ENCODE peak calls at places on chromosomes 13 and 19, in six cellular contexts. C, V, X, N, K and D are unnamed samples.

GRCh38 chr19:20999731-21000352 is 20.6 kb upstream of the ZNF430 start:
- DNase-seq in C (peak), N (peak), X (peak), K (peak), V (peak), D (peak)

GRCh38 chr13:103788061-103788652 is 721.9 kb upstream of the SLC10A2 start:
- DNase-seq in X (no peak), C (no peak), N (no peak), K (no peak), V (peak), D (no peak)

GRCh38 chr19:19405919-19406877 is 723 bp downstream of the GATAD2A start:
- DNase-seq in X (no peak), V (peak), C (peak), N (peak), K (peak), D (peak)

GRCh38 chr13:29260684-29261083 is 334.8 kb downstream of the SLC7A1 start:
- DNase-seq in V (peak), K (no peak), X (no peak), N (peak), C (no peak), D (no peak)

GRCh38 chr19:17680235-17680722 is 7.9 kb downstream of the UNC13A start:
- DNase-seq in K (peak), C (peak), V (peak), N (peak), X (no peak), D (no peak)

GRCh38 chr19:2034729-2035589 is 16.1 kb downstream of the MKNK2 start:
- DNase-seq in N (peak), V (peak), K (peak), C (peak), X (peak), D (no peak)

GRCh38 chr13:102721800-102722231 is 27.0 kb upstream of the METTL21C start:
- DNase-seq in C (no peak), K (no peak), X (no peak), V (no peak), N (no peak), D (no peak)

GRCh38 chr19:18344546-18344945 is 4.1 kb downstream of the PGPEP1 start:
- DNase-seq in N (no peak), K (no peak), C (no peak), X (no peak), V (no peak), D (no peak)

GRCh38 chr19:40616941-40617340 is 15.8 kb downstream of the LTBP4 start:
- DNase-seq in K (no peak), C (no peak), X (no peak), N (no peak), V (no peak), D (no peak)

GRCh38 chr19:5707576-5708575 is 12.1 kb downstream of the LONP1 start:
- DNase-seq in X (no peak), N (no peak), C (no peak), V (no peak), K (no peak), D (no peak)

GRCh38 chr19:28444371-28444770 is 768.6 kb downstream of the UQCRFS1 start:
- DNase-seq in X (no peak), K (no peak), V (no peak), C (no peak), N (no peak), D (no peak)

GRCh38 chr13:98443329-98443728 is 133.6 kb downstream of the STK24 start:
- DNase-seq in K (peak), C (peak), X (no peak), V (peak), N (no peak), D (no peak)

GRCh38 chr13:111664060-111664459 is 343.6 kb downstream of the TEX29 start:
- DNase-seq in V (no peak), X (no peak), N (no peak), C (no peak), K (no peak), D (no peak)

GRCh38 chr19:55248704-55249103 is 10.1 kb downstream of the PPP6R1 start:
- DNase-seq in C (no peak), K (no peak), V (no peak), N (no peak), X (no peak), D (no peak)

GRCh38 chr19:19548915-19549537 is 11.0 kb downstream of the CILP2 start:
- DNase-seq in V (no peak), X (no peak), C (peak), N (no peak), K (peak), D (no peak)

GRCh38 chr13:110571897-110572777 is 10.6 kb upstream of the RAB20 start:
- DNase-seq in C (no peak), K (no peak), N (no peak), X (no peak), V (no peak), D (no peak)

GRCh38 chr19:50325310-50326100 is 3.7 kb downstream of the KCNC3 start:
- DNase-seq in C (peak), N (peak), X (peak), V (peak), K (peak), D (peak)

GRCh38 chr13:111539252-111539651 is 218.8 kb downstream of the TEX29 start:
- DNase-seq in N (no peak), K (no peak), X (no peak), C (no peak), V (no peak), D (no peak)

GRCh38 chr19:19434483-19435045 is 29.1 kb downstream of the GATAD2A start:
- DNase-seq in K (no peak), N (no peak), X (no peak), V (no peak), C (peak), D (no peak)

GRCh38 chr13:90302113-90302512 is 1045.4 kb upstream of the MIR17HG start:
- DNase-seq in K (peak), V (no peak), X (no peak), N (no peak), C (peak), D (no peak)

GRCh38 chr19:31252476-31252875 is 96.8 kb downstream of the TSHZ3 start:
- DNase-seq in K (no peak), N (no peak), C (no peak), V (no peak), X (no peak), D (no peak)

GRCh38 chr19:45908956-45909355 is 5.6 kb downstream of the NANOS2 start:
- DNase-seq in N (no peak), V (no peak), K (no peak), C (peak), X (no peak), D (no peak)

DNA sequence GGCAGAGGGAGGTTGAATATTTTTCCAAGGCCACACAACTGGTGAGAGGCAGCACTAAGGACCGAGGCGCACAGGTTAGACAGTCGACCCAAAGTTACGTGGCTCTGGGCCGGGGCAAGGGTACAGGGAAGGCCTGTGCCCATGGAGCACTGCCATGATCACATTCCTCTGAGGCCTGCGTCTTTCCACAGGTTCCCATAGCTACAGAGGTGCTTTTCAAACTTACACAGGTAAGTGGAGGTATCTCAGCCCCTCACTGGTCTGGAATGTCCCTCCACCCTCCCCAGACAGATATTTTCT is 814 bp downstream of the ZNF211 start:
- DNase-seq in C (no peak), N (peak), K (no peak), X (no peak), V (peak), D (no peak)
- H3K23ac ChIP-seq in C (peak), N (no peak), K (no peak), X (no peak), V (no peak), D (no peak)

DNA sequence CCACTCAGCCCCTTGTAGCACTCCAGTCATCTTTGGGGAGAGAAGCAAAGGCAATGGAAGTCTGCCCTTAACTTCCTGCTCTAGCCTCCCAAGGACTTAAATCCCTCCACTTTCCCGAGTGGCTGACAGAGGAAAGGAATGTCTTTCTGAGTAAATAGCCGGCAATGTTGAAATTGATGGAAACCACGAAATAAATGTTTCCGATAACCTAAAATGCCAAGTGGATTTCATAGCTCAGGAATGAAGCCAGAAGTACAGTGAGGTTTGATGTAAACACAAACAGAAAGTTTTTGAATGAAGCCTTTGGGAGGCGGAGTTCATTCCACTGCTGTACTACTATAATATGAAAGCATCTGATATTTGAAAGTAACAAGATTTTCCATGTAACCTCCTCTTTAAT is 14.0 kb upstream of the TBC1D4 start:
- DNase-seq in N (peak), C (peak), X (no peak), V (no peak), K (peak), D (no peak)
- H3K4me3 ChIP-seq in N (no peak), C (no peak), X (no peak), V (no peak), K (no peak), D (no peak)

DNA sequence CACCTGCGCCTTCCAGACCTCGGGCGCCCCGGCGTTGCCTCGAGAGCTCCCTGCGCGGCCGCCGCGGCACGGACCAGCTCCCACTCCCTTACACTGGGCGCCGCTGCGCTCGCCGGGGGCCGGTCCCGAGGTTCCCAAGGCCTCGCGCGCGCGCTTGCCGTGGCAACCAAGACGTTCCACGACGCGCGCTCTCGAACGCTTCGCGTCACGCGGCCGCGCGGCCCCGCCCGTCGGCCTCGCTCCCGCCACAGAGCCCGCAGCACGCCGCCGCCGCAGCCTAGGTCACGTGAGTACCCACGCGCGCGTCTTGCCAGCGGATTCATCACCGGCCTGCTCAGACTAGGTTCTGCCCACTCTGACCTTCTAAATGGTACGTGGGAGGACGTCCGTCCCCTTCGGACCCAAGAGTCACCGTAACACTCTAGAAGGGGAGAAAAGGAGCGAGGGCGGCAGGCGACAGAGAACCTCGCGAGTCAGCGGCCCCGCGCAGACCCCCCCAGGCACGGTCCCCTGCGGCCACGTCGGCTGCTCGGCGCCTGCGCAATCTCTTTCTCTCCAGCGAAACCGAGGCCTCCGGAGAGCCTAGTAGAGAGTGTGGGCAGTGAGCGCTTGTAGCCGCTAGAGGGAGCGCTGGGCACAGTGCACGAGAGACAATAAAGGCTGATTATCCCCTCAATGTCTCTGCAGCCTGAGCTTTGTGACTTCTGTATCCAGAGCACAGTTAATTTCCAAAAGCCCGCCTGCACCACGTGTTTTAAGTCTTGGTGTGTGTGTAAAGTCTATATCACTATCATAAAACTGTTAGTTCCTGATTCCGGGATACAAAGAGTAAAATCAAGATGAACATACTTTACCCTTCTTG is at the start of gene SPART:
- DNase-seq in X (peak), N (peak), C (peak), K (peak), V (peak), D (peak)
- H2AK5ac ChIP-seq in X (peak), N (peak), C (peak), K (no peak), V (no peak), D (peak)

DNA sequence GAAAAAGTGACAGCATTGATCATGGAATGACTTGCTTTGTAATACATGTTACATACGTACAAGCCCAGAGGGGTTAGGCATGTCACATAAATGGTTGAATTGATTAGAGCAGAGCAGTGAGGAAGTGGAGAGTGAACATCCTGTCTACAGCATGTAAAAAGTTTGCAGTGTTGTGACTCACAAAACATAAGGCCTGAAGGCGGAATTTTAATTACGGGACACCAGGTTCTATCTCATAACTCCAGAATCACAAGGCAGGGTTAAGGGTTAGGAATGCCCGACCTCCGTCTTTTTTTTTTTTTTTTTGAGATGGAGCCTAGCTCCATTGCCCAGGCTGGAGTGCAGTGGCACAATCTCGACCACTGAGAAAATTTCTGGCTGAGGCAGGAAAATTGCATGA is 83.9 kb downstream of the MUC16 start:
- DNase-seq in V (no peak), K (no peak), N (peak), X (no peak), C (no peak), D (no peak)
- H3K23ac ChIP-seq in V (no peak), K (no peak), N (no peak), X (no peak), C (no peak), D (no peak)

DNA sequence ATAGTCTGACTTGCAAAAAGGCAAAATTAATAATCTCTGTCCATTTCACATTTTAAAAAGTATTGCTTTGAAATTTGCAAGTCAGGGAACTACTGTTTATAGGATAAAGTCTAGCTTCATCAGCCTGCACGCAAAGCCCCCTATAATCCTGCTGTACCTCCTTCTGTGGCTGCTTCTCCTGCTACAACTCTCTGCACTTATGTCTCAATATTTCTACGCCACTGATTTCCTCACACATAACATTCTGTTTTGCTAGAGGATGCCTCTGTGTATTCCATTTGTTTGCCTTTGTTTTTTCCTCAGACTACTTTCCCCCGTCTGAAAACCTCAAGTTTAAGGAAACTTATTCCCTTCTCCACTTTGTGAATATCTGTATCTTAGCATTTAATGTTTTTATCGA is 389.9 kb downstream of the RFC3 start:
- DNase-seq in X (no peak), N (no peak), V (no peak), K (peak), C (peak), D (no peak)
- H3K4me3 ChIP-seq in X (no peak), N (no peak), V (no peak), K (no peak), C (no peak), D (no peak)

DNA sequence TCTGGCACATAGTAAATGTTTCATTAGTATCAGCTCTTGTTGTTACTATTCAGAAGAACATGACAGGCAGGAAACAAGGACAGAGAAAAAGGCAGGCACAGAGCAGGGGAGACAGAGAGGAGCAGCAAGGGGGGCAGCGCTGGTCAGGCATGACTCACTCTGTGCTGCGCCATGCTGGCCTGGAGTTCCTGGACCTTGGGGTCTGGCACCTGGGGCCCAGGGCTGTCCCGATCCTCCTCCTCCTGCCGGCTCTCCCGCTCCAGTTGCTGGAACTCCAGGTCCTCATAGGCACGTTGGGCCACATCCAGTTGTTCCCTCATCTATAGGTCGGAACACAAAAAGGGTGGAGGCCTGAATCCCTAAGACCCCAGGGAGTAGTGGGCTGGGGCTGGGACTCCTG is 7.6 kb downstream of the PHLDB3 start:
- DNase-seq in N (no peak), C (no peak), K (no peak), V (no peak), X (no peak), D (no peak)
- H2AK5ac ChIP-seq in N (no peak), C (no peak), K (no peak), V (no peak), X (no peak), D (no peak)

GRCh38 chr13:113860579-113861432 is 3.1 kb downstream of the GAS6 start:
- DNase-seq in C (no peak), X (peak), V (peak), K (no peak), N (no peak), D (no peak)

GRCh38 chr13:113861433-113862030 is 2.3 kb downstream of the GAS6 start:
- DNase-seq in X (no peak), V (peak), N (no peak), K (no peak), C (no peak), D (no peak)

GRCh38 chr13:113860051-113860471 is 3.8 kb downstream of the GAS6 start:
- DNase-seq in C (no peak), K (no peak), V (peak), X (no peak), N (no peak), D (no peak)

GRCh38 chr13:113857531-113858195 is 6.2 kb downstream of the GAS6 start:
- DNase-seq in K (no peak), V (no peak), N (no peak), X (no peak), C (no peak), D (no peak)

DNA sequence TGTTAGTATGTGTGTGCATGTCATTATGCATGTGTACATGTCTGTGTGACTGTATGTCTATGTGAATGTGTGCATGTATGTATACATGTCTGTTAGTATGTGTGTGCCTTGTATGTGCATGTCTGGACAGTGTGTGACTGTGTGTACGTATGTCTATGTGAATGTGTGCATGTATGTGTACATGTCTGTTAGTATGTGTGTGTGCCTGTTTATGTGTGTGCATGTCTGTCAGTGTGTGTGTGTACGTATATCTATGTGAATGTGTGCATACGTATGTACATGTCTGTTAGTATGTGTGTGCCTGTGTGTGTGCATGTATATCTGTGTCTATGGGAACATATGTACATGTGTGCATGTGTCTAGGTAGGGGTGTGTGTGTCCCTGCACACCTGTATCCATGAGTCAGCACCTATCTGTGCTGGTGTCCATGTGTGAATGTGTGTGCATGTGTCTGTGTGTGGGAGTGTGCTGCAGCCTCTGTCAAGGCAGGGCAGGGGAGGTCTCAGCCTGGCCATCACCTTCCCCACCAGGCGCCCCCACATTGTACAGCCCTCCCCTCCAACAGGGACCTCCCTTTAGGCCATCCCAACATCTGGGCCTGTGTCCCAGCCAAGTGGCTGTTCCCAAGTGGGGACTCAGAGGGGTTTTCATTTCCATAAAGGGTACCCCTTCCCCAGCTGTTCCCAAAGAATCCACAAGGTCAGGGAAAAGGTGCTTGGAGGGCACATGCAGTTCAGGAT is 4.4 kb downstream of the GAS6 start:
- DNase-seq in V (no peak), N (no peak), C (no peak), K (no peak), X (no peak), D (no peak)
- H3K23ac ChIP-seq in V (no peak), N (no peak), C (peak), K (no peak), X (no peak), D (no peak)

GRCh38 chr19:383922-384800 is 24.8 kb downstream of the C2CD4C start:
- DNase-seq in V (peak), C (no peak), N (no peak), X (peak), K (peak), D (no peak)

GRCh38 chr19:384801-385169 is 24.2 kb downstream of the C2CD4C start:
- DNase-seq in K (no peak), V (no peak), C (no peak), N (no peak), X (no peak), D (no peak)

GRCh38 chr19:379796-380195 is 29.2 kb downstream of the C2CD4C start:
- DNase-seq in X (no peak), K (no peak), N (no peak), V (no peak), C (no peak), D (no peak)

GRCh38 chr19:378706-379105 is 30.2 kb downstream of the C2CD4C start:
- DNase-seq in X (no peak), C (no peak), V (no peak), K (no peak), N (no peak), D (no peak)

DNA sequence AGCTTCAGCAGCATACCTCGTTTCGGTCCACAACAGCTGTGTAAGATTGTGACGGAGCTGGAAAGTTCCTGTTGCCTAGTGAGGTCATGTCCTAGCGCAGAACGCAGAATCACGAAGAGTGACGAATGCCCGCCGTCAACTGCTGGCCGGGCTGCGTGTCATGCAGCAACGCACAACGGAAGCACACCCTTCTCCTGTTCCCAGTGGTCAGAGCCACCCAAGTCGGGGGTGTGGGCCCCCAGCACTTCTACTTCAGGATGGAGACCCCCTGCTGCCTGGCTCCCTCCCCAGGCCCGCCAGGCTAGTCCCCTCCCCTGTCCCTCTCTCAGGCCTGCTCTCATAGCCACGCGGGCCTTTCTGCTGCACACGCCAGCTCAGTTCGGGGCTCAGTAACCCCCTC is 25.9 kb downstream of the C2CD4C start:
- DNase-seq in V (no peak), K (no peak), N (no peak), C (no peak), X (no peak), D (no peak)
- H3K4me3 ChIP-seq in V (no peak), K (no peak), N (no peak), C (no peak), X (no peak), D (no peak)